ENCODE peak calls at places on chromosome X, in four cellular contexts. K is K562, S is GM12878, L is HepG2. H is an unnamed sample.
A peak's percentile ranks its signal among the peaks of the same experiment; 100 is the strongest.

GRCh38 chrX:84118315-84118714 is 69.7 kb downstream of the RPS6KA6 start:
- DNase-seq in L (no peak), S (no peak), K (no peak), H (no peak)

GRCh38 chrX:3548743-3549441 is 164.6 kb downstream of the PRKX start:
- DNase-seq in S (no peak), K (no peak), L (peak; percentile 0), H (no peak)

GRCh38 chrX:40105016-40105790 is 7.4 kb upstream of the BCOR start:
- DNase-seq in S (no peak), K (peak; percentile 36), L (no peak), H (no peak)

GRCh38 chrX:111102636-111103035 is 6.6 kb downstream of the PAK3 start:
- DNase-seq in S (no peak), K (no peak), L (no peak), H (no peak)

GRCh38 chrX:105307762-105308161 is 87.3 kb upstream of the TEX13A start:
- DNase-seq in K (no peak), S (no peak), L (no peak), H (no peak)

GRCh38 chrX:20267924-20268701 is 1.4 kb upstream of the RPS6KA3 start:
- DNase-seq in L (no peak), K (no peak), S (no peak), H (peak; percentile 59)

GRCh38 chrX:134244043-134244442 is 7.1 kb downstream of the CCDC160 start:
- DNase-seq in S (no peak), L (no peak), K (no peak), H (no peak)

GRCh38 chrX:40773809-40774208 is 38.5 kb upstream of the MED14 start:
- DNase-seq in K (no peak), L (no peak), S (no peak), H (no peak)

GRCh38 chrX:133229361-133229760 is 11.2 kb upstream of the TFDP3 start:
- DNase-seq in S (no peak), L (no peak), K (no peak), H (no peak)

GRCh38 chrX:74535633-74536141 is 78.7 kb downstream of the RLIM start:
- DNase-seq in L (peak; percentile 1), S (no peak), K (peak; percentile 6), H (peak; percentile 55)

GRCh38 chrX:151180400-151180799 is 4.0 kb downstream of the GPR50 start:
- DNase-seq in L (no peak), K (no peak), S (no peak), H (no peak)

GRCh38 chrX:141220342-141221008 is 21.8 kb downstream of the SPANXC start:
- DNase-seq in L (no peak), K (no peak), S (no peak), H (no peak)

GRCh38 chrX:119488749-119489148 is 20.5 kb downstream of the SLC25A5 start:
- DNase-seq in L (peak; percentile 27), S (no peak), K (no peak), H (peak; percentile 36)

GRCh38 chrX:133723930-133724329 is 261.5 kb downstream of the GPC3 start:
- DNase-seq in L (peak; percentile 65), S (no peak), K (no peak), H (no peak)

GRCh38 chrX:31832263-31832662 is 760.4 kb upstream of the FTHL17 start:
- DNase-seq in L (no peak), S (no peak), K (no peak), H (no peak)

GRCh38 chrX:48560056-48560455 is 14.2 kb upstream of the RBM3 start:
- DNase-seq in K (no peak), L (no peak), S (no peak), H (no peak)

GRCh38 chrX:18390941-18391538 is 34.4 kb upstream of the CDKL5 start:
- DNase-seq in L (peak; percentile 14), K (peak; percentile 37), S (peak; percentile 13), H (peak; percentile 63)

GRCh38 chrX:137032841-137033773 is 688 bp downstream of the GPR101 start:
- DNase-seq in S (no peak), K (no peak), L (no peak), H (no peak)

GRCh38 chrX:23952984-23953907 is 45.4 kb downstream of the CXorf58 start:
- DNase-seq in S (peak; percentile 21), L (no peak), K (peak; percentile 10), H (peak; percentile 12)

GRCh38 chrX:41529221-41529620 is 82.1 kb downstream of the NYX start:
- DNase-seq in K (no peak), S (no peak), L (no peak), H (no peak)

GRCh38 chrX:82092307-82092706 is 890.4 kb downstream of the SH3BGRL start:
- DNase-seq in L (no peak), K (no peak), S (no peak), H (no peak)

GRCh38 chrX:1462596-1463251 is 10.0 kb upstream of the ASMTL start:
- DNase-seq in K (no peak), L (no peak), S (no peak), H (no peak)

GRCh38 chrX:150429577-150429976 is 66.5 kb downstream of the MAMLD1 start:
- DNase-seq in K (no peak), L (no peak), S (no peak), H (no peak)

GRCh38 chrX:115560211-115560977 is 580 bp upstream of the PLS3 start:
- DNase-seq in S (no peak), K (no peak), L (peak; percentile 63), H (no peak)

GRCh38 chrX:81206471-81206870 is 4.6 kb downstream of the SH3BGRL start:
- DNase-seq in S (no peak), L (no peak), K (no peak), H (no peak)

GRCh38 chrX:94914235-94914634 is 1240.2 kb downstream of the FAM133A start:
- DNase-seq in S (no peak), L (no peak), K (no peak), H (no peak)

GRCh38 chrX:155899366-155899765 is 18.2 kb downstream of the VAMP7 start:
- DNase-seq in L (no peak), S (no peak), K (no peak), H (no peak)

GRCh38 chrX:39811391-39811790 is 286.4 kb downstream of the BCOR start:
- DNase-seq in L (no peak), K (peak; percentile 12), S (no peak), H (no peak)

GRCh38 chrX:24341795-24342194 is 18.6 kb upstream of the SUPT20HL1 start:
- DNase-seq in K (no peak), L (no peak), S (no peak), H (no peak)

GRCh38 chrX:17535229-17535628 is 160.2 kb downstream of the NHS start:
- DNase-seq in L (peak; percentile 18), K (peak; percentile 43), S (no peak), H (peak; percentile 63)

GRCh38 chrX:3143043-3143799 is 102.0 kb downstream of the ARSF start:
- DNase-seq in L (peak; percentile 0), K (no peak), S (no peak), H (no peak)

GRCh38 chrX:47643926-47644325 is 6.4 kb downstream of the ELK1 start:
- DNase-seq in L (no peak), S (no peak), K (no peak), H (no peak)

DNA sequence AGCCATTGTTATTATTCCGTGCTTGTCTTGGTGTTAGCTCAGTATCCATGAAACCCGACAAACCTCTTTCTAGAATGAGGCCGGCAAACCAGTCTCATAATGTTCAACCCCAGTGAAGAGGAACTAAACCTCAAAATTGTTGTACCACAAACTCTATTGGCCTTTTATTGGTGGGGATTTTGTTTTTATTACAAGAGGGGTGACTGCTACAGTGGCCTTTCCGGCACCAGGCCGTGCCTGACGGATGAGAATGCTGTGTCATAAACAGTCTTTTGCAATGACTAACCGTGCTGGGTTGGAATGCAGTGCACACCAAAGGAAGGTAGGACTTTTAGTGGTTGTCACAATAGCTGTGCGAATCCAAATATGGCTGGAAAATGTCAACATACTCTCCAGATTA is 60.8 kb downstream of the SHROOM2 start:
- DNase-seq in L (peak; percentile 74), S (no peak), K (no peak), H (no peak)
- TF ChIP-seq TCF7 in L (no peak), S (no peak), K (no peak), H (no peak)

GRCh38 chrX:153019166-153019565 is 25.2 kb upstream of the PNMA5 start:
- DNase-seq in L (no peak), S (no peak), K (no peak), H (no peak)
- TF ChIP-seq SP1 in L (no peak), S (no peak), K (no peak), H (no peak)

DNA sequence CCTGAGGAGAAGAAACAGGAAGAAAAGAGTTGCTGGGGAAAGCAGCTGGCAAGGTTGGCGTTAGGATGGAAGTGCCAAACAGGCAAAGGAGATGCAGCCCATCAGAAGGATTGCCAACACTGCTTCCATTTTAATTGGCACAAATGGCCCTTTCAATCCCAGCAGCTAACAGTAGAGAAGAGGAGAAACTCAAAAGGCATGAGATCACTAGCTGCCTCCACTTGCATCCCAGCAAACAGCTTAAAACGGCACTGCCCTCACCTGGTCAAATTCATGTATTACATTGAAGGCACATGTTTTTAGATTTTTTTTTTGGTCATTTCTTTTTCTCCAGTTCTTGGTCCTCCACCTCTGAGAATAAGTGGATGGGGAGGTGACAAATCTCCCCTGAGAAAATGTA is 14.9 kb upstream of the LOC101059915 start:
- DNase-seq in S (no peak), K (peak; percentile 38), L (peak; percentile 31), H (peak; percentile 42)
- TF ChIP-seq TCF7 in S (no peak), K (no peak), L (no peak), H (no peak)

GRCh38 chrX:46433892-46434291 is 111.3 kb downstream of the ZNF674 start:
- DNase-seq in L (no peak), S (no peak), K (no peak), H (no peak)
- TF ChIP-seq SP1 in L (no peak), S (no peak), K (no peak), H (no peak)

DNA sequence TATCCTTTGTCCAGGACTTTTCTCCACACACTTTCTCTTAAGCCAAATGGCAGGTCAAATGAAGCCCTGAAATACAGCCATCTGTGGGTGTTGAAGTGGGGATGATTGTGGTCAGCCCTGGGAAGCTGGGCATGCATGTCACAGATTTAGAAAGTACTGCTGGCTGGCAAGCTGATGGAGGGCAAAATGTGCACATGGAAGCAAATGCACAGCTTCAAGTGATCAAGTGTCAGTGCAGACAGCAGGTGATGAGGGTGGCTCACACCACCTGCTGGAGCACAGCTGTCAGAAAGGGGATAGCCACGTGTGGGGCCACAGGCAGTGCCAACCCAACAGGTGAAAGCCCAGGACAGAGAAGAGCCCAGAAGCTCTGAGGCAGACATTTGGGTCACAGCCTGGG is 40.3 kb upstream of the ATXN3L start:
- DNase-seq in S (no peak), K (no peak), L (no peak), H (no peak)
- TF ChIP-seq TCF7 in S (no peak), K (no peak), L (no peak), H (no peak)

DNA sequence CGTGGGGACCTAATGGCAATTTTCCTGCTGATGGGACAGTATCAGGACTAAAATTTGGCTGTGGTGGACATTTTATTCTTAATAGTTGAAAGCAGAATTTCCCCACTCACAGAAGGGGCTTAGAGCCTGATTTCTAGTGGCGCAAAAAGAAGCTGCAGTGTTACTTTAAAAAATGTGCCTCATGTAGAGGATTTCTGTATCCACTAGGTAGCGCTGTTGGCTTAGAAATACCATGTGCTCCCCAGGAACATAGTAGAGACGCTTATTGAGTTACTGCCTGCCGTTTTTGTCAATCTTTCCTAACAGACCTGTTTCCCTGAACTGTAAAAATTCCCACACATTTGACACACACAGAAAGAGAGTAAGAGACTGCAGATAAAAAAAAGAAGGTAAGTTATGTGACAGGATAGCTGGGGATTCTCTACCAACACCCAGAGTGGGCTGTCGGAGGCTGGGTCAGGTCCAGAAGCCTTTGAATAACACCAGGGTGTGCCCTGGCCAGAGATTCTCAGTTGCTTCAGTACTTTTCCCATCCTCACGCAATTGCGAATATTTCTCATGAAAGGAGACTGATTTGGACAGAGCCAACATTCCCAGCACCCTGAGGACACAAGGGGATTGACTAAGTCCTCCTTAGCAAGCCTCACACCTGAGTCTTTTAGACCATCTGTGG is 88.4 kb downstream of the ZXDA start:
- DNase-seq in L (peak; percentile 43), K (peak; percentile 25), S (peak; percentile 13), H (no peak)
- TF ChIP-seq SP1 in L (no peak), K (no peak), S (no peak), H (no peak)